ENCODE peak calls at places on chromosome 11, in six cellular contexts. One of them, this sample, is unnamed.
A peak's percentile ranks its signal among the peaks of the same experiment; 100 is the strongest.

GRCh38 chr11:36619502-36619901 is 21.5 kb upstream of the RAG2 start:
- DNase-seq in dorsolateral prefrontal cortex: no peak
- DNase-seq in nephron progenitor cell: no peak
- DNase-seq in stimulated activated CD4-positive, alpha-beta T cell treated with anti-CD3 and anti-CD28 coated beads, TNF-alpha, amount 100 ng/mL, for 1 hour: no peak
- DNase-seq in GM10248: no peak
- DNase-seq in germinal center: no peak
- DNase-seq in this sample: peak; percentile 52

GRCh38 chr11:83374311-83374710 is 88.1 kb upstream of the CCDC90B start:
- DNase-seq in dorsolateral prefrontal cortex: no peak
- DNase-seq in stimulated activated CD4-positive, alpha-beta T cell treated with anti-CD3 and anti-CD28 coated beads, TNF-alpha, amount 100 ng/mL, for 1 hour: no peak
- DNase-seq in GM10248: no peak
- DNase-seq in nephron progenitor cell: no peak
- DNase-seq in germinal center: no peak
- DNase-seq in this sample: no peak

GRCh38 chr11:75577198-75577597 is 15.1 kb downstream of the SERPINH1 start:
- DNase-seq in nephron progenitor cell: peak; percentile 71
- DNase-seq in germinal center: peak; percentile 22
- DNase-seq in GM10248: peak; percentile 42
- DNase-seq in stimulated activated CD4-positive, alpha-beta T cell treated with anti-CD3 and anti-CD28 coated beads, TNF-alpha, amount 100 ng/mL, for 1 hour: no peak
- DNase-seq in dorsolateral prefrontal cortex: no peak
- DNase-seq in this sample: peak; percentile 72

GRCh38 chr11:115153135-115153534 is 351.1 kb downstream of the CADM1 start:
- DNase-seq in GM10248: no peak
- DNase-seq in dorsolateral prefrontal cortex: no peak
- DNase-seq in stimulated activated CD4-positive, alpha-beta T cell treated with anti-CD3 and anti-CD28 coated beads, TNF-alpha, amount 100 ng/mL, for 1 hour: no peak
- DNase-seq in nephron progenitor cell: no peak
- DNase-seq in germinal center: no peak
- DNase-seq in this sample: no peak

GRCh38 chr11:1694064-1694845 is 2.7 kb upstream of the KRTAP5-6 start:
- DNase-seq in nephron progenitor cell: peak; percentile 93
- DNase-seq in stimulated activated CD4-positive, alpha-beta T cell treated with anti-CD3 and anti-CD28 coated beads, TNF-alpha, amount 100 ng/mL, for 1 hour: peak; percentile 42
- DNase-seq in dorsolateral prefrontal cortex: peak; percentile 92
- DNase-seq in GM10248: peak; percentile 92
- DNase-seq in germinal center: peak; percentile 86
- DNase-seq in this sample: peak; percentile 81

GRCh38 chr11:73856001-73856663 is 20.5 kb downstream of the COA4 start:
- DNase-seq in dorsolateral prefrontal cortex: no peak
- DNase-seq in stimulated activated CD4-positive, alpha-beta T cell treated with anti-CD3 and anti-CD28 coated beads, TNF-alpha, amount 100 ng/mL, for 1 hour: no peak
- DNase-seq in nephron progenitor cell: no peak
- DNase-seq in GM10248: no peak
- DNase-seq in germinal center: no peak
- DNase-seq in this sample: peak; percentile 15

GRCh38 chr11:75853971-75854370 is 39.0 kb downstream of the UVRAG start:
- DNase-seq in stimulated activated CD4-positive, alpha-beta T cell treated with anti-CD3 and anti-CD28 coated beads, TNF-alpha, amount 100 ng/mL, for 1 hour: no peak
- DNase-seq in nephron progenitor cell: no peak
- DNase-seq in dorsolateral prefrontal cortex: no peak
- DNase-seq in GM10248: no peak
- DNase-seq in germinal center: no peak
- DNase-seq in this sample: no peak

GRCh38 chr11:62789576-62789975 is 2.2 kb downstream of the TMEM223 start:
- DNase-seq in dorsolateral prefrontal cortex: no peak
- DNase-seq in GM10248: no peak
- DNase-seq in nephron progenitor cell: no peak
- DNase-seq in stimulated activated CD4-positive, alpha-beta T cell treated with anti-CD3 and anti-CD28 coated beads, TNF-alpha, amount 100 ng/mL, for 1 hour: no peak
- DNase-seq in germinal center: no peak
- DNase-seq in this sample: no peak

GRCh38 chr11:10497371-10498021 is 42.4 kb downstream of the AMPD3 start:
- DNase-seq in stimulated activated CD4-positive, alpha-beta T cell treated with anti-CD3 and anti-CD28 coated beads, TNF-alpha, amount 100 ng/mL, for 1 hour: no peak
- DNase-seq in dorsolateral prefrontal cortex: no peak
- DNase-seq in nephron progenitor cell: peak; percentile 29
- DNase-seq in GM10248: no peak
- DNase-seq in germinal center: no peak
- DNase-seq in this sample: no peak

GRCh38 chr11:112024178-112024777 is 930 bp upstream of the DLAT start:
- DNase-seq in GM10248: peak; percentile 53
- DNase-seq in germinal center: peak; percentile 57
- DNase-seq in nephron progenitor cell: no peak
- DNase-seq in stimulated activated CD4-positive, alpha-beta T cell treated with anti-CD3 and anti-CD28 coated beads, TNF-alpha, amount 100 ng/mL, for 1 hour: no peak
- DNase-seq in dorsolateral prefrontal cortex: no peak
- DNase-seq in this sample: no peak

GRCh38 chr11:45801723-45802315 is 3.1 kb upstream of the SLC35C1 start:
- DNase-seq in GM10248: no peak
- DNase-seq in nephron progenitor cell: no peak
- DNase-seq in stimulated activated CD4-positive, alpha-beta T cell treated with anti-CD3 and anti-CD28 coated beads, TNF-alpha, amount 100 ng/mL, for 1 hour: no peak
- DNase-seq in germinal center: no peak
- DNase-seq in dorsolateral prefrontal cortex: no peak
- DNase-seq in this sample: no peak

GRCh38 chr11:119193626-119194025 is 8.4 kb downstream of the NHERF4 start:
- DNase-seq in GM10248: no peak
- DNase-seq in stimulated activated CD4-positive, alpha-beta T cell treated with anti-CD3 and anti-CD28 coated beads, TNF-alpha, amount 100 ng/mL, for 1 hour: no peak
- DNase-seq in nephron progenitor cell: no peak
- DNase-seq in dorsolateral prefrontal cortex: no peak
- DNase-seq in germinal center: no peak
- DNase-seq in this sample: no peak

GRCh38 chr11:70661763-70662501 is 263.6 kb downstream of the CTTN start:
- DNase-seq in dorsolateral prefrontal cortex: peak; percentile 66
- DNase-seq in nephron progenitor cell: peak; percentile 54
- DNase-seq in germinal center: no peak
- DNase-seq in GM10248: no peak
- DNase-seq in stimulated activated CD4-positive, alpha-beta T cell treated with anti-CD3 and anti-CD28 coated beads, TNF-alpha, amount 100 ng/mL, for 1 hour: no peak
- DNase-seq in this sample: peak; percentile 74

GRCh38 chr11:117214404-117215110 is 15.4 kb downstream of the TAGLN start:
- DNase-seq in nephron progenitor cell: no peak
- DNase-seq in stimulated activated CD4-positive, alpha-beta T cell treated with anti-CD3 and anti-CD28 coated beads, TNF-alpha, amount 100 ng/mL, for 1 hour: no peak
- DNase-seq in dorsolateral prefrontal cortex: no peak
- DNase-seq in GM10248: no peak
- DNase-seq in germinal center: no peak
- DNase-seq in this sample: no peak

This sample was measured in BE2C.